ENCODE peak calls at places on chromosomes 6 and 20, in five cellular contexts. One of them, this sample, is unnamed.

GRCh38 chr6:148507774-148508173 is 165.1 kb downstream of the SASH1 start:
- DNase-seq in memory B cell: no peak
- DNase-seq in uterus: no peak
- DNase-seq in HFFc6: no peak
- DNase-seq in activated gamma-delta T cell treated with Interleukin-2 at 50 U/mL for 16 hours: no peak
- DNase-seq in this sample: no peak

GRCh38 chr20:61376541-61377231 is 124.6 kb downstream of the CDH4 start:
- DNase-seq in uterus: no peak
- DNase-seq in activated gamma-delta T cell treated with Interleukin-2 at 50 U/mL for 16 hours: no peak
- DNase-seq in memory B cell: no peak
- DNase-seq in HFFc6: no peak
- DNase-seq in this sample: no peak

GRCh38 chr6:20841806-20842205 is 307.5 kb downstream of the CDKAL1 start:
- DNase-seq in memory B cell: no peak
- DNase-seq in HFFc6: no peak
- DNase-seq in activated gamma-delta T cell treated with Interleukin-2 at 50 U/mL for 16 hours: no peak
- DNase-seq in uterus: no peak
- DNase-seq in this sample: no peak

GRCh38 chr6:129500958-129501381 is 209.0 kb downstream of the ARHGAP18 start:
- DNase-seq in uterus: no peak
- DNase-seq in memory B cell: no peak
- DNase-seq in HFFc6: no peak
- DNase-seq in activated gamma-delta T cell treated with Interleukin-2 at 50 U/mL for 16 hours: no peak
- DNase-seq in this sample: peak

GRCh38 chr20:22836211-22836610 is 198.9 kb upstream of the SSTR4 start:
- DNase-seq in HFFc6: no peak
- DNase-seq in memory B cell: no peak
- DNase-seq in uterus: no peak
- DNase-seq in activated gamma-delta T cell treated with Interleukin-2 at 50 U/mL for 16 hours: no peak
- DNase-seq in this sample: no peak

GRCh38 chr6:6643398-6643797 is 54.9 kb downstream of the LY86 start:
- DNase-seq in HFFc6: no peak
- DNase-seq in uterus: no peak
- DNase-seq in activated gamma-delta T cell treated with Interleukin-2 at 50 U/mL for 16 hours: no peak
- DNase-seq in memory B cell: no peak
- DNase-seq in this sample: no peak

GRCh38 chr6:129929433-129929832 is 68.3 kb upstream of the TMEM244 start:
- DNase-seq in HFFc6: peak
- DNase-seq in uterus: no peak
- DNase-seq in memory B cell: no peak
- DNase-seq in activated gamma-delta T cell treated with Interleukin-2 at 50 U/mL for 16 hours: no peak
- DNase-seq in this sample: no peak

GRCh38 chr6:14676977-14677781 is 559.6 kb downstream of the CD83 start:
- DNase-seq in uterus: no peak
- DNase-seq in activated gamma-delta T cell treated with Interleukin-2 at 50 U/mL for 16 hours: no peak
- DNase-seq in HFFc6: no peak
- DNase-seq in memory B cell: no peak
- DNase-seq in this sample: no peak

GRCh38 chr6:53929340-53930120 is 134.7 kb downstream of the LRRC1 start:
- DNase-seq in activated gamma-delta T cell treated with Interleukin-2 at 50 U/mL for 16 hours: no peak
- DNase-seq in uterus: no peak
- DNase-seq in memory B cell: no peak
- DNase-seq in HFFc6: no peak
- DNase-seq in this sample: no peak

GRCh38 chr6:16345449-16346330 is 107.3 kb downstream of the GMPR start:
- DNase-seq in uterus: peak
- DNase-seq in activated gamma-delta T cell treated with Interleukin-2 at 50 U/mL for 16 hours: no peak
- DNase-seq in HFFc6: peak
- DNase-seq in memory B cell: no peak
- DNase-seq in this sample: peak

GRCh38 chr20:17655286-17655651 is 26.8 kb downstream of the RRBP1 start:
- DNase-seq in uterus: peak
- DNase-seq in memory B cell: no peak
- DNase-seq in HFFc6: no peak
- DNase-seq in activated gamma-delta T cell treated with Interleukin-2 at 50 U/mL for 16 hours: no peak
- DNase-seq in this sample: no peak

GRCh38 chr6:83151114-83151513 is 42.0 kb downstream of the PGM3 start:
- DNase-seq in memory B cell: no peak
- DNase-seq in uterus: no peak
- DNase-seq in activated gamma-delta T cell treated with Interleukin-2 at 50 U/mL for 16 hours: no peak
- DNase-seq in HFFc6: peak
- DNase-seq in this sample: no peak

GRCh38 chr20:59735917-59736316 is 131.6 kb downstream of the PHACTR3 start:
- DNase-seq in memory B cell: no peak
- DNase-seq in activated gamma-delta T cell treated with Interleukin-2 at 50 U/mL for 16 hours: no peak
- DNase-seq in HFFc6: no peak
- DNase-seq in uterus: no peak
- DNase-seq in this sample: no peak

GRCh38 chr6:141107562-141108160 is 1025.1 kb upstream of the GJE1 start:
- DNase-seq in memory B cell: no peak
- DNase-seq in uterus: no peak
- DNase-seq in activated gamma-delta T cell treated with Interleukin-2 at 50 U/mL for 16 hours: no peak
- DNase-seq in HFFc6: peak
- DNase-seq in this sample: peak

GRCh38 chr20:37270586-37271420 is 9.2 kb upstream of the GHRH start:
- DNase-seq in uterus: no peak
- DNase-seq in activated gamma-delta T cell treated with Interleukin-2 at 50 U/mL for 16 hours: no peak
- DNase-seq in HFFc6: no peak
- DNase-seq in memory B cell: peak
- DNase-seq in this sample: no peak

GRCh38 chr6:148869589-148869988 is 122.8 kb downstream of the UST start:
- DNase-seq in memory B cell: no peak
- DNase-seq in activated gamma-delta T cell treated with Interleukin-2 at 50 U/mL for 16 hours: no peak
- DNase-seq in HFFc6: peak
- DNase-seq in uterus: no peak
- DNase-seq in this sample: peak

GRCh38 chr6:45795678-45796077 is 220.0 kb downstream of the CLIC5 start:
- DNase-seq in memory B cell: no peak
- DNase-seq in HFFc6: no peak
- DNase-seq in activated gamma-delta T cell treated with Interleukin-2 at 50 U/mL for 16 hours: no peak
- DNase-seq in uterus: no peak
- DNase-seq in this sample: no peak

GRCh38 chr6:46221221-46221793 is 50.5 kb upstream of the ENPP5 start:
- DNase-seq in memory B cell: no peak
- DNase-seq in HFFc6: peak
- DNase-seq in activated gamma-delta T cell treated with Interleukin-2 at 50 U/mL for 16 hours: no peak
- DNase-seq in uterus: no peak
- DNase-seq in this sample: peak